ENCODE peak calls at places on chromosomes 16 and 17, in five cellular contexts. One of them, this sample, is unnamed.

GRCh38 chr17:68512967-68513474 is 791 bp downstream of the PRKAR1A start:
- DNase-seq in lower lobe of right lung: no peak
- DNase-seq in psoas muscle: no peak
- DNase-seq in aorta: no peak
- DNase-seq in RWPE2: no peak
- DNase-seq in this sample: peak; percentile 28

GRCh38 chr17:10197721-10198508 is 491 bp downstream of the GAS7 start:
- DNase-seq in lower lobe of right lung: peak; percentile 57
- DNase-seq in psoas muscle: no peak
- DNase-seq in RWPE2: no peak
- DNase-seq in aorta: peak; percentile 60
- DNase-seq in this sample: no peak

GRCh38 chr16:3142327-3142726 is 7.5 kb downstream of the ZNF213 start:
- DNase-seq in RWPE2: no peak
- DNase-seq in psoas muscle: no peak
- DNase-seq in lower lobe of right lung: peak; percentile 27
- DNase-seq in aorta: peak; percentile 49
- DNase-seq in this sample: no peak

GRCh38 chr17:76707985-76708807 is 2.6 kb downstream of the MXRA7 start:
- DNase-seq in RWPE2: no peak
- DNase-seq in psoas muscle: peak; percentile 64
- DNase-seq in lower lobe of right lung: no peak
- DNase-seq in aorta: no peak
- DNase-seq in this sample: no peak

GRCh38 chr16:87828071-87828971 is 41.0 kb downstream of the SLC7A5 start:
- DNase-seq in psoas muscle: no peak
- DNase-seq in RWPE2: peak; percentile 83
- DNase-seq in aorta: no peak
- DNase-seq in lower lobe of right lung: no peak
- DNase-seq in this sample: no peak

GRCh38 chr16:77679336-77679735 is 43.0 kb upstream of the NUDT7 start:
- DNase-seq in RWPE2: no peak
- DNase-seq in psoas muscle: no peak
- DNase-seq in aorta: no peak
- DNase-seq in lower lobe of right lung: no peak
- DNase-seq in this sample: no peak

GRCh38 chr17:31722251-31723056 is 136.6 kb downstream of the COPRS start:
- DNase-seq in RWPE2: no peak
- DNase-seq in aorta: peak; percentile 65
- DNase-seq in psoas muscle: no peak
- DNase-seq in lower lobe of right lung: no peak
- DNase-seq in this sample: no peak

GRCh38 chr17:64658931-64659330 is 3.2 kb downstream of the SMURF2 start:
- DNase-seq in lower lobe of right lung: no peak
- DNase-seq in RWPE2: no peak
- DNase-seq in psoas muscle: no peak
- DNase-seq in aorta: no peak
- DNase-seq in this sample: no peak

GRCh38 chr17:76121932-76122383 is 18.4 kb upstream of the EXOC7 start:
- DNase-seq in aorta: no peak
- DNase-seq in lower lobe of right lung: no peak
- DNase-seq in RWPE2: no peak
- DNase-seq in psoas muscle: peak; percentile 57
- DNase-seq in this sample: no peak

GRCh38 chr17:56897646-56898424 is 16.0 kb downstream of the TRIM25 start:
- DNase-seq in lower lobe of right lung: no peak
- DNase-seq in RWPE2: no peak
- DNase-seq in psoas muscle: no peak
- DNase-seq in aorta: no peak
- DNase-seq in this sample: no peak

GRCh38 chr16:75019586-75019985 is 20.8 kb downstream of the ZNRF1 start:
- DNase-seq in lower lobe of right lung: no peak
- DNase-seq in psoas muscle: no peak
- DNase-seq in RWPE2: no peak
- DNase-seq in aorta: no peak
- DNase-seq in this sample: no peak
- H3K4me3 ChIP-seq in lower lobe of right lung: no peak overlapping the region
- H3K4me3 ChIP-seq in psoas muscle: no peak overlapping the region
- H3K4me3 ChIP-seq in RWPE2: no peak overlapping the region
- H3K4me3 ChIP-seq in aorta: no peak overlapping the region
- H3K4me3 ChIP-seq in this sample: no peak overlapping the region

GRCh38 chr16:14071576-14072271 is 605 bp downstream of the MRTFB start:
- DNase-seq in psoas muscle: no peak
- DNase-seq in RWPE2: no peak
- DNase-seq in lower lobe of right lung: no peak
- DNase-seq in aorta: peak; percentile 65
- DNase-seq in this sample: peak; percentile 33
- H3K27ac ChIP-seq in psoas muscle: peak overlapping the region; percentile 79
- H3K27ac ChIP-seq in RWPE2: peak overlapping the region; percentile 45
- H3K27ac ChIP-seq in lower lobe of right lung: peak overlapping the region; percentile 84
- H3K27ac ChIP-seq in aorta: no peak overlapping the region
- H3K27ac ChIP-seq in this sample: no peak overlapping the region

GRCh38 chr17:81004336-81005015 is 12.8 kb downstream of the CHMP6 start:
- DNase-seq in aorta: no peak
- DNase-seq in psoas muscle: peak; percentile 38
- DNase-seq in RWPE2: no peak
- DNase-seq in lower lobe of right lung: no peak
- DNase-seq in this sample: no peak

GRCh38 chr17:81003711-81004335 is 12.2 kb downstream of the CHMP6 start:
- DNase-seq in RWPE2: no peak
- DNase-seq in psoas muscle: peak; percentile 54
- DNase-seq in lower lobe of right lung: peak; percentile 47
- DNase-seq in aorta: no peak
- DNase-seq in this sample: no peak

GRCh38 chr17:81000631-81001357 is 9.2 kb downstream of the CHMP6 start:
- DNase-seq in RWPE2: no peak
- DNase-seq in lower lobe of right lung: no peak
- DNase-seq in aorta: no peak
- DNase-seq in psoas muscle: no peak
- DNase-seq in this sample: no peak

GRCh38 chr17:81002013-81002384 is 10.4 kb downstream of the CHMP6 start:
- DNase-seq in lower lobe of right lung: no peak
- DNase-seq in RWPE2: no peak
- DNase-seq in aorta: no peak
- DNase-seq in psoas muscle: peak; percentile 28
- DNase-seq in this sample: no peak

DNA sequence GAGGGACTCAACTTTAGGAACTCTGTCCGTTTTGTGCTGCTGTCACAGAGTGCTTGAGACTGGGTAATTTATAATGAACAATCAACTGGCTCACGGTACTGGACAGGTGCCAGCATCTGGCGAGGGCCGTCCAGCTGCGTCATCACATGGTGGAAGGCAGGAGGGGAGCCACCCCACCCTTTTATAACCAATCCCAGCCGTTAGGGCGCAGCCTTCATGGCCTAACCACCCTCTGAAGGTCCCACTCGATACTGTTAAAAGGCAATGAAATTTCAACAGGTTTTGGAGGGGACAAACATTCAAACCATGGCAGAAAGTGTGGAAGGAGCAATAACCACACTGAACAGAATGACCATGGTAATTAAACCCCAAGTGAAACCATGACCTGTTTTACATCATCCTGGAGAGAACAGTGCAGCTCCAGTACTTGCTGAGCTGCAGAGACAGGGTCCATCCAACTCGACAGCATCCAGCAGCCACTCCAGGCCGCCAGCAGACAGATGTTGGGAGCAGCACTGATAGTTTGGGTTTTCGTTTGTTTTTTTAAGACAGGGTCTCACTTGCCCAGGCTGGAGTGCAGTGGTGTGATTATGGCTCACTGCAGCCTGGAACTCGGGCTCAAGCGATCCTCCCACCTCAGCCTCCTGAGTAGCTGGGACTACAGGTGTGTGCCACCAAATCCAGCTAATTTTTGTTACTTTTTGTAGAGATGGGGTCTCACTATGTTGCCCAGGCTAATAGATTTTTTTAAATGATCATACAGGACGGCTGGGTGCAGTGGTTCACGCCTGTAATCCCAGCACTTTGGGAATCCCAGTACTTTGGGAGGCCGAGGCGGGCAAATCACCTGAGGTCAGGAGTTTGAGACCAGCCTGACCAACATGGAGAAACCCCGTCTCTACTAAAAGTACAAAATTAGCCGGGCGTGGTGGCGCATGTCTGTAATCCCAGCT is 11.0 kb downstream of the CHMP6 start:
- DNase-seq in RWPE2: no peak
- DNase-seq in lower lobe of right lung: peak; percentile 58
- DNase-seq in psoas muscle: peak; percentile 78
- DNase-seq in aorta: no peak
- DNase-seq in this sample: no peak
- H3K27me3 ChIP-seq in RWPE2: peaks cover 40% of the 10 kb centered on the region
- H3K27me3 ChIP-seq in lower lobe of right lung: peaks cover 34% of the 10 kb centered on the region
- H3K27me3 ChIP-seq in psoas muscle: no peaks in the 10 kb centered on the region
- H3K27me3 ChIP-seq in aorta: no peaks in the 10 kb centered on the region
- H3K27me3 ChIP-seq in this sample: peaks cover 10% of the 10 kb centered on the region

DNA sequence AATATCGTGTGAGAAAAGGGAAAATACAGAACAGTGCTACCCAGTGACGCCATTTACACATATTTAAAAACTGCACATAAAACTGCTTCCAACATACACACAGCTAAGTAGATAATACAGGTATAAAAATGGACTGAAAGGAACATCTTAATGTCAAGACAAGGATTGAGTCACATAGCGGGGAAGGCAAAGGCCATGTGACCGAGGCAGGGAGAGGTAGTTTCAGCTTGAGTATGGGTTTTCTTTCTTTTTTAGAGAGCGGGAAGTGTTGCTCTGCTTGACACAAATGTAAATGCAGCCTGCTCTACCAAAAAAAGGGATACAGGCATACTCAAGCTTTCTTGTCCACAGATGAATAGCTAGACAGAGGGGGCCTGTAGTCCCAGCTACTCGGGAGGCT is 46.5 kb downstream of the SDR42E1 start:
- DNase-seq in RWPE2: no peak
- DNase-seq in lower lobe of right lung: no peak
- DNase-seq in aorta: no peak
- DNase-seq in psoas muscle: no peak
- DNase-seq in this sample: no peak
- H3K4me3 ChIP-seq in RWPE2: no peak overlapping the region
- H3K4me3 ChIP-seq in lower lobe of right lung: no peak overlapping the region
- H3K4me3 ChIP-seq in aorta: no peak overlapping the region
- H3K4me3 ChIP-seq in psoas muscle: no peak overlapping the region
- H3K4me3 ChIP-seq in this sample: no peak overlapping the region

DNA sequence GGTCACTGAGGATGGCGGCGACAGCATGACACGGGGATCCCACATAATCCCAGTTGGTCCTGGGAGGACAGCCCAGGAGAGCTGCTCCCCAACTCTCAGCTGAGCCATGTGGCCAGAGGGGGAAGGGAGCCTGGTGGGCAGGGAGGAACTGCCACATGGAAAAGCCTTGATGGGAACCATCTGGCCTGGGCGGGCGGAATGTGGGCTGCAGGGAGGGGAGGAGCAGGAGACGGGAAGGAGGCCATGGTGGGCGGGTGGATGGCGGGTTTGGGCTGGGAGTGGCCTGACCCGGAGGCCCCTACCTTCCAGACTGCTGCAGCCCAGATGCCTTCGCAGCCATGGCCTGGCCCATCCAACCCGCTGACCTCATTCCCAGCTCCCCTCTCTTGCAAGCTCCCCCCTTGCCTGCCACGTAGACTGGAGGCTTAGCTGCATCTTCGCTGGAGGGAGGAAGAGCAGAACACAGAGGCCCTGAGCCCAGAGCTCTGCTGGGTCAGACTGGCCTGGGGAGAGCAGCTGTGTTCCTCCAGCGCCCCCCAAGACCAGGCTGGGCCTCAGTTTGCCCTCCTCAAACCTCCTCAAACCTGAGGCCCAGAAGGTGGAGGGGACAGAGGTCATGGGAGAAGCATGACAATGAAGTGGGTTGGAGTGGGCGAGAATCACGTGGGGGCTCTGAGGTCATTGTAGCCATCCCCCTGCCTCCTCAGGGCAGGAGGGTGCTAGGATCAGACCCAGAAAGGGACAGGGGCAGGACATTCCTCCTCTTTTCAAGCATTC is 8.2 kb upstream of the COL1A1 start:
- DNase-seq in RWPE2: peak; percentile 59
- DNase-seq in lower lobe of right lung: peak; percentile 68
- DNase-seq in aorta: peak; percentile 96
- DNase-seq in psoas muscle: peak; percentile 93
- DNase-seq in this sample: no peak
- H3K27ac ChIP-seq in RWPE2: peak overlapping the region; percentile 43
- H3K27ac ChIP-seq in lower lobe of right lung: peak overlapping the region; percentile 76
- H3K27ac ChIP-seq in aorta: peak overlapping the region; percentile 98
- H3K27ac ChIP-seq in psoas muscle: peak overlapping the region; percentile 72
- H3K27ac ChIP-seq in this sample: no peak overlapping the region

GRCh38 chr17:80564545-80564944 is 19.9 kb downstream of the RPTOR start:
- DNase-seq in psoas muscle: no peak
- DNase-seq in lower lobe of right lung: no peak
- DNase-seq in RWPE2: no peak
- DNase-seq in aorta: no peak
- DNase-seq in this sample: no peak
- H3K27me3 ChIP-seq in psoas muscle: no peaks in the 10 kb centered on the region
- H3K27me3 ChIP-seq in lower lobe of right lung: no peaks in the 10 kb centered on the region
- H3K27me3 ChIP-seq in RWPE2: no peaks in the 10 kb centered on the region
- H3K27me3 ChIP-seq in aorta: no peaks in the 10 kb centered on the region
- H3K27me3 ChIP-seq in this sample: no peaks in the 10 kb centered on the region

DNA sequence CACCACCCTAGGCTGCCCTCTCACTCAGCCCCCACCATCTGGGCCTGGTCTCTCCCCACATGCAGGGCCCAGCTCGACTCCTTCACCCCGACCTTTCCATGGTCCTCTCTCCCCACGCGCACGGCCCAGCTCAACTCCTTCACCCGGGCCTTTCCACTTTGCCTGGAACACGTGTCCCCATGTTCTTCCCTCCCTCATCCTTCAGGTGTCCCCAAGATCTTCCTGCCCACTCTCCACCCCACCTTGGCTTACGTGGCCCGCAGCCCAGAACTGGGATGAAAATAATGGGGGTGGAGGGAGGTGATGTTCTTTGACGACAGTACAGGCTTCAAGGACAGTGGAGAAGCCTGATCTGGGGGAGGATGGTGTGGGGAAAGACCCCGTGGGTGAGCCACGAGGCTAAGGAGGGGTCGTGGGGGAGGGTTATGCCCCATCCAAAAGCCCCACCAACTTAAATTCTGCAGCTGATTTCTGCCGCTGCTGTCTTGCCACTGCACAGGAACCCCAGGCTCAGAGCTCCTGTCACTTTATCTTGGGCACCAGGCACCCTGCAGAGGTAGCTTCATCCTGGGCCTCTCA is 9.9 kb upstream of the MEAK7 start:
- DNase-seq in psoas muscle: peak; percentile 35
- DNase-seq in aorta: peak; percentile 35
- DNase-seq in lower lobe of right lung: no peak
- DNase-seq in RWPE2: no peak
- DNase-seq in this sample: no peak
- H3K4me3 ChIP-seq in psoas muscle: no peak overlapping the region
- H3K4me3 ChIP-seq in aorta: no peak overlapping the region
- H3K4me3 ChIP-seq in lower lobe of right lung: no peak overlapping the region
- H3K4me3 ChIP-seq in RWPE2: no peak overlapping the region
- H3K4me3 ChIP-seq in this sample: peak overlapping the region; percentile 52

DNA sequence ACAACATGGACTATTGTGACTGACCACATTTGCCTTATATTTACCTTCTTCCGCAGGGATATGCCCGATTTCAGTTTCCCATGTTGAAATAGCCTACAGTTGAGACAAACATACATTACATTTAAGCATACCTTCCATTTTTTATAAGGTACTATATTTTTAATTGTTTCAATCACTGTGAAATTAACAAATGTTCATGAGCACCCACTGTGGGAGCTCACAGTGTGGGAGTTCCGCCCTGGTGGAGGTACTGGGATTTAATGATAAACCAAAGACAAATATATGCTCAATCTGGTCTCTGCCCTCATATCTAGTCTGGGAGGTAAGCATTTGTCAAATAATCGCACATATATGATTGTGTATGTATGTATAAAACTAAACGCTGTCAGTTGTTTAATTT is 15.8 kb upstream of the TOX3 start:
- DNase-seq in aorta: no peak
- DNase-seq in psoas muscle: no peak
- DNase-seq in lower lobe of right lung: no peak
- DNase-seq in RWPE2: no peak
- DNase-seq in this sample: no peak
- H3K27ac ChIP-seq in aorta: no peak overlapping the region
- H3K27ac ChIP-seq in psoas muscle: no peak overlapping the region
- H3K27ac ChIP-seq in lower lobe of right lung: no peak overlapping the region
- H3K27ac ChIP-seq in RWPE2: no peak overlapping the region
- H3K27ac ChIP-seq in this sample: no peak overlapping the region